ENCODE peak calls at places on chromosomes 2 and 18, in five cellular contexts. D is GM12878; U is activated CD4-positive, alpha-beta T cell treated with anti-CD3 and anti-CD28 coated beads for 36 hours; K is NCI-H1417; B is fibroblast of the aortic adventitia. G is an unnamed sample.

GRCh38 chr2:30714811-30715709 is 92.2 kb downstream of the CAPN13 start:
- DNase-seq in D (no peak), U (no peak), K (peak), B (no peak), G (no peak)

GRCh38 chr2:68222287-68222686 is 30.0 kb downstream of the PPP3R1 start:
- DNase-seq in D (no peak), U (no peak), K (no peak), B (no peak), G (no peak)

GRCh38 chr2:43675646-43676321 is 445 bp downstream of the C1GALT1C1L start:
- DNase-seq in D (no peak), U (no peak), K (no peak), B (no peak), G (no peak)

GRCh38 chr2:201660293-201660895 is 17.1 kb upstream of the TMEM237 start:
- DNase-seq in D (no peak), U (no peak), K (no peak), B (no peak), G (no peak)

GRCh38 chr2:47300081-47300480 is 102.9 kb upstream of the MSH2 start:
- DNase-seq in D (no peak), U (no peak), K (no peak), B (no peak), G (no peak)

GRCh38 chr18:48605408-48605845 is 66.6 kb downstream of the CTIF start:
- DNase-seq in D (peak), U (no peak), K (peak), B (no peak), G (peak)

GRCh38 chr2:127570282-127571250 is 35.1 kb downstream of the MYO7B start:
- DNase-seq in D (no peak), U (no peak), K (no peak), B (peak), G (no peak)

GRCh38 chr18:12744103-12744502 is 41.3 kb downstream of the PSMG2 start:
- DNase-seq in D (no peak), U (no peak), K (peak), B (peak), G (peak)

GRCh38 chr18:10497350-10497749 is 28.5 kb upstream of the NAPG start:
- DNase-seq in D (no peak), U (no peak), K (no peak), B (peak), G (no peak)